ENCODE peak calls at places on chromosomes 4 and X, in five cellular contexts. A is PC-9, V is OCI-LY7, N is HCT116, Y is SK-N-SH. D is an unnamed sample.

GRCh38 chrX:97109730-97110129 is 226.0 kb downstream of the RPA4 start:
- DNase-seq in A (peak; percentile 47), V (no peak), N (peak; percentile 19), Y (no peak), D (no peak)

GRCh38 chrX:26262121-26262523 is 46.2 kb downstream of the MAGEB5 start:
- DNase-seq in A (no peak), V (no peak), N (no peak), Y (no peak), D (no peak)

GRCh38 chr4:2489841-2490552 is 21.1 kb downstream of the RNF4 start:
- DNase-seq in A (no peak), V (no peak), N (no peak), Y (no peak), D (peak; percentile 55)

GRCh38 chrX:41561045-41561444 is 113.9 kb downstream of the NYX start:
- DNase-seq in A (no peak), V (peak; percentile 8), N (no peak), Y (no peak), D (peak; percentile 85)

GRCh38 chr4:5710962-5711478 is at the start of gene EVC:
- DNase-seq in A (no peak), V (no peak), N (no peak), Y (peak; percentile 90), D (peak; percentile 90)

GRCh38 chrX:122113896-122114295 is 1066.5 kb downstream of the GLUD2 start:
- DNase-seq in A (no peak), V (no peak), N (no peak), Y (no peak), D (no peak)

GRCh38 chr4:152935138-152935537 is 985 bp upstream of the FHDC1 start:
- DNase-seq in A (peak; percentile 68), V (no peak), N (peak; percentile 16), Y (no peak), D (no peak)

GRCh38 chrX:150211988-150212387 is 151.1 kb upstream of the MAMLD1 start:
- DNase-seq in A (no peak), V (no peak), N (no peak), Y (no peak), D (peak; percentile 70)

GRCh38 chr4:145881991-145882390 is 56.6 kb downstream of the ZNF827 start:
- DNase-seq in A (peak; percentile 38), V (peak; percentile 48), N (no peak), Y (no peak), D (no peak)

GRCh38 chr4:144169211-144169610 is 28.7 kb upstream of the GYPA start:
- DNase-seq in A (no peak), V (no peak), N (no peak), Y (no peak), D (no peak)

GRCh38 chrX:21131786-21132185 is 242.4 kb upstream of the CNKSR2 start:
- DNase-seq in A (no peak), V (no peak), N (no peak), Y (no peak), D (no peak)

DNA sequence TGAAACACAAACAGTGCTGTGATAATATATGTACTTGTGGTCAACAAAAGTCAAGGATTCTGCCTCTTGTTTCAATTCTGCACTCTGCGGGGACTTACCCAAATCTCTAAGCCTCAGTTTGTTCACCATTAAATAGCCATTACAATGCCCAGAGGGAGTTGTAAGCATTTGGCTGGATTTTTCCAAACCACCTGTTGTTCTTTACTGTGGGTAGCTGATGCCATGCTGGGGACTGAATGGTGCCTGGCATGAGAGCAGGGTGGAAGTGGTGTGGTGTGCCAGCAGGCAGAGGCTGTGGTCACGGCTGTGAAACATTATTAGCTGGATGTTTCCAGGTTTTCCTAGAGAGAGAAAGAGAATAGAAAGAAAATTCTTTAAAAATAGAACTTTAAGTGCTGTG is 60.7 kb upstream of the PAK3 start:
- DNase-seq in A (no peak), V (no peak), N (no peak), Y (no peak), D (no peak)
- H3K9me2 ChIP-seq in A (no peaks in the 10 kb centered on the region), V (no peaks in the 10 kb centered on the region), N (no peaks in the 10 kb centered on the region), Y (no peaks in the 10 kb centered on the region), D (no peaks in the 10 kb centered on the region)

DNA sequence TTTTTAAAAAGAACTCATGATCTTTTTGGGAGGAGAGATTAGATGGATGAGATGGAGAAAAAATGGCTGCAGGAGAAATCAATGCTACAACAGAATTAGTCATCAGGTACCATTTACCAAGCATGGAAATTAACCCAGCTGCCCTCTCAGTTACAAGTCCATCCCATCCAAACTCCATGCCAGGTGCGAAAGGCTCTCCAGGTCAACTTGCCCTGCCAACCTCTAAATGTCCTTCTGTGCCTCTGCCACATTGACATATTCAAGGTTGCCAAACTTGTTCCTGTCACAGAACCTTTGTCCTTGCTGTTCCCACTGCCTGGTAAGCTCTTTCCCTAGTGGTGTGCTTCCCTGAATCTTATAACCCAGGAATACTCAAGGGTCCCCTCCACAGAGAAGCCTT is 7.2 kb downstream of the SPATA18 start:
- DNase-seq in A (no peak), V (no peak), N (no peak), Y (no peak), D (no peak)
- H3K4me1 ChIP-seq in A (no peaks in the 10 kb centered on the region), V (no peaks in the 10 kb centered on the region), N (no peaks in the 10 kb centered on the region), Y (no peaks in the 10 kb centered on the region), D (peaks cover 7% of the 10 kb centered on the region)

DNA sequence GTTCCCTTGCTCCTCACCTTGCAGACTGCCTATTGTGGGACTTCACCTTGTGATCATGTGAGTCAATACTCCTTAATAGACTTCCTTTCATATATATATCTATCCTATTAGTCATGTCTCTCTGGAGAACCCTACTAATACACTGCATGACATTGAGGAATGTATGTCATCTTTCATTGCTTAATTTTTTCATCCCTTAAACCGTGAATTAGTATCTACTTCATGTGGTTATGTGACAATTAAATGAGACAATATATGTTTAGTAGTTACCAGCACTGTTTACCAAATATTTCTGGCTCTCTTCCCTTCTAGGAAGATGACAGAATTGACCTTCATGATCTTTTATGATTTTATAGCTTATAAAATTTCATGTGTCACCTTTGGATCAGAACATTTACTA is 759.5 kb downstream of the GRXCR1 start:
- DNase-seq in A (no peak), V (no peak), N (no peak), Y (no peak), D (no peak)
- H3K9me3 ChIP-seq in A (no peaks in the 10 kb centered on the region), V (no peaks in the 10 kb centered on the region), N (peaks cover 27% of the 10 kb centered on the region), Y (no peaks in the 10 kb centered on the region), D (no peaks in the 10 kb centered on the region)

DNA sequence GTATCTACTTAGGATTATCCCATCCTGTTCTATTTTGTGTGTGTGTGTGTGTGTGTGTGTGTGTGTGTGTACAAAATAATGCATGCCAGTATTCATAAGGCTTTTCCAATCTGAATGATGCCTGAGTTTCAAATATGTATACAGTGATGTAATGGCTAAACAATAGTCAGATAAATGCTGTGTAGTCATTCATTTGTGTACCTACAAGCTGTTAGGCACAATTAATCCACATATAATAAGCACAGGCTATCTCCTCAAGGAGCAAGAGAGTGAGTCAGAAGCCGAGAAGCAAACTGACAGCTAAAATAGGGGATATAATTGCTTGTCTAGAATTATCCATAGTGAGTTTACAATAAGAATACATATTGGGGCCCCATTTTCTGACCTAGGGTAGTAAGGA is 15.7 kb downstream of the DMD start:
- DNase-seq in A (no peak), V (no peak), N (no peak), Y (no peak), D (no peak)
- H3K9me2 ChIP-seq in A (no peaks in the 10 kb centered on the region), V (no peaks in the 10 kb centered on the region), N (no peaks in the 10 kb centered on the region), Y (no peaks in the 10 kb centered on the region), D (no peaks in the 10 kb centered on the region)

DNA sequence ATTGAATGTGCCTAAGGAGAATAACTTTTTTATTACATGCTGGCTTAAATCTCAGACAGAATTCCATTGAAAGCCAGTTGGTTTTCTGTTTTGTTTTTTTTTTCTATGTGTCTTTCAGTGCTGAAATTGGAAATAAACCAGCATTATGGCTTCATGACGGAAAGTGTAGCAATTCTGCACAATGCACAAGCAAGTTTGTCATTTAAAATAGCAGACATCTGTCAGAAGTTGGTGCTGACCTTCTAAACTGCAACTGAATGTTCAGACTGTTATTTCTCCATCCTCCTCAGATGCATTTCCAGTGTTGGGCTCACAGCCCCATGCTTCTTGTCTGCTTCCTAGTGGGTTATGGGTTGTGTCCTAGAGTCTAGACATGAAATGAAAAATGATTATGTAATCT is 107.2 kb upstream of the LIMCH1 start:
- DNase-seq in A (no peak), V (no peak), N (no peak), Y (no peak), D (peak; percentile 31)
- H3K4me1 ChIP-seq in A (peaks cover 37% of the 10 kb centered on the region), V (no peaks in the 10 kb centered on the region), N (no peaks in the 10 kb centered on the region), Y (no peaks in the 10 kb centered on the region), D (peaks cover 15% of the 10 kb centered on the region)